ENCODE peak calls at places on chromosomes 3 and 15, in four cellular contexts. X is GM03348; Q is stimulated activated CD4-positive, alpha-beta T cell treated with anti-CD3 and anti-CD28 coated beads, Interleukin-12 subunit alpha, Interleukin-12 subunit beta, amount 100 ng/mL, for 4 hours; L is fibroblast of gingiva. H is an unnamed sample.

GRCh38 chr3:107810195-107811071 is 280.4 kb downstream of the CD47 start:
- DNase-seq in X (no peak), Q (no peak), L (no peak), H (no peak)

GRCh38 chr3:166481340-166481739 is 644.1 kb upstream of the BCHE start:
- DNase-seq in X (no peak), Q (no peak), L (no peak), H (no peak)

GRCh38 chr3:160413613-160414248 is 14.3 kb downstream of the SMC4 start:
- DNase-seq in X (peak), Q (peak), L (peak), H (peak)

GRCh38 chr15:67180035-67180434 is 74.4 kb downstream of the AAGAB start:
- DNase-seq in Q (no peak), L (no peak), X (no peak), H (no peak)

GRCh38 chr15:43382310-43382709 is 11.4 kb downstream of the TUBGCP4 start:
- DNase-seq in L (no peak), Q (no peak), X (no peak), H (no peak)

GRCh38 chr3:37897763-37898162 is 36.1 kb downstream of the CTDSPL start:
- DNase-seq in X (no peak), Q (no peak), L (no peak), H (no peak)

GRCh38 chr15:71782447-71783165 is 27.7 kb upstream of the NR2E3 start:
- DNase-seq in X (no peak), L (no peak), Q (no peak), H (no peak)

GRCh38 chr15:78049691-78050440 is 27.6 kb downstream of the TBC1D2B start:
- DNase-seq in L (peak), X (peak), Q (peak), H (no peak)

GRCh38 chr3:17865626-17866025 is 123.2 kb upstream of the TBC1D5 start:
- DNase-seq in X (no peak), Q (no peak), L (no peak), H (no peak)

GRCh38 chr3:134367869-134368750 is 6.1 kb downstream of the AMOTL2 start:
- DNase-seq in L (no peak), Q (no peak), X (no peak), H (no peak)

GRCh38 chr3:33096103-33096868 is 660 bp downstream of the GLB1 start:
- DNase-seq in Q (peak), X (peak), L (peak), H (peak)

GRCh38 chr15:88803241-88803919 is at the start of gene ACAN:
- DNase-seq in Q (no peak), X (no peak), L (no peak), H (no peak)

GRCh38 chr3:186511245-186511644 is 32.9 kb downstream of the CRYGS start:
- DNase-seq in X (no peak), Q (no peak), L (no peak), H (no peak)

GRCh38 chr15:67762610-67763368 is 62.5 kb upstream of the SKOR1 start:
- DNase-seq in L (peak), Q (peak), X (peak), H (no peak)

GRCh38 chr3:103218793-103219192 is 784.0 kb downstream of the ZPLD1 start:
- DNase-seq in X (no peak), L (no peak), Q (no peak), H (no peak)

GRCh38 chr3:54053882-54054281 is 68.5 kb upstream of the CACNA2D3 start:
- DNase-seq in Q (no peak), X (no peak), L (no peak), H (no peak)

GRCh38 chr3:177744873-177745646 is 547.8 kb upstream of the TBL1XR1 start:
- DNase-seq in X (no peak), Q (no peak), L (no peak), H (peak)

GRCh38 chr15:71357357-71357756 is 242.1 kb downstream of the THSD4 start:
- DNase-seq in X (no peak), L (no peak), Q (no peak), H (peak)

GRCh38 chr15:93210995-93211394 is 122.0 kb upstream of the RGMA start:
- DNase-seq in Q (no peak), X (no peak), L (no peak), H (no peak)

GRCh38 chr3:157121522-157121921 is 38.4 kb downstream of the CCNL1 start:
- DNase-seq in Q (no peak), X (no peak), L (no peak), H (no peak)

GRCh38 chr3:27573780-27574437 is 89.7 kb upstream of the SLC4A7 start:
- DNase-seq in Q (no peak), L (no peak), X (peak), H (no peak)

GRCh38 chr3:178325330-178325729 is 210.9 kb upstream of the KCNMB2 start:
- DNase-seq in X (peak), Q (no peak), L (peak), H (no peak)

GRCh38 chr3:25453521-25454410 is 25.7 kb downstream of the RARB start:
- DNase-seq in L (peak), Q (no peak), X (peak), H (no peak)

GRCh38 chr3:54356299-54357037 is 234.1 kb downstream of the CACNA2D3 start:
- DNase-seq in X (no peak), Q (no peak), L (peak), H (peak)

GRCh38 chr3:171704002-171704401 is 106.3 kb downstream of the PLD1 start:
- DNase-seq in L (peak), Q (no peak), X (peak), H (no peak)

GRCh38 chr3:114155370-114155821 is 23.5 kb downstream of the DRD3 start:
- DNase-seq in Q (no peak), L (peak), X (peak), H (no peak)

GRCh38 chr3:52091566-52092290 is 35.4 kb upstream of the DUSP7 start:
- DNase-seq in Q (no peak), X (peak), L (peak), H (no peak)

GRCh38 chr15:96171842-96172241 is 158.7 kb upstream of the NR2F2 start:
- DNase-seq in L (no peak), X (no peak), Q (no peak), H (no peak)

GRCh38 chr3:100103558-100104441 is 10.5 kb downstream of the FILIP1L start:
- DNase-seq in Q (no peak), X (no peak), L (peak), H (no peak)

GRCh38 chr3:46187876-46188275 is 20.2 kb downstream of the CCR1 start:
- DNase-seq in X (no peak), Q (no peak), L (no peak), H (no peak)

GRCh38 chr3:169604568-169604967 is 58.9 kb downstream of the MECOM start:
- DNase-seq in Q (no peak), L (peak), X (no peak), H (no peak)

GRCh38 chr3:34793066-34793465 is 846.3 kb upstream of the ARPP21 start:
- DNase-seq in Q (no peak), L (peak), X (no peak), H (no peak)

GRCh38 chr3:70803317-70803716 is 490.9 kb upstream of the MDFIC2 start:
- DNase-seq in L (no peak), X (no peak), Q (no peak), H (no peak)

GRCh38 chr15:59283717-59284336 is 77.2 kb downstream of the LDHAL6B start:
- DNase-seq in Q (no peak), L (no peak), X (no peak), H (no peak)

GRCh38 chr15:68385240-68385561 is 46.8 kb downstream of the ITGA11 start:
- DNase-seq in Q (no peak), X (no peak), L (no peak), H (peak)

GRCh38 chr3:187227658-187228258 is 30.5 kb downstream of the RTP1 start:
- DNase-seq in L (peak), X (peak), Q (no peak), H (no peak)

GRCh38 chr3:56347219-56347871 is 120.9 kb downstream of the ERC2 start:
- DNase-seq in X (no peak), L (no peak), Q (peak), H (no peak)

H was measured in heart left ventricle.